ENCODE peak calls at places on chromosomes 4 and X, in seven cellular contexts. One of them, this sample, is unnamed.

GRCh38 chrX:131739823-131740222 is 195.9 kb downstream of the OR13H1 start:
- DNase-seq in IMR-90: no peak
- DNase-seq in mesenchymal stem cell: peak
- DNase-seq in mesendoderm: no peak
- DNase-seq in neuronal stem cell: no peak
- DNase-seq in H9: no peak
- DNase-seq in H1: no peak
- DNase-seq in this sample: peak

GRCh38 chr4:3122081-3122563 is 47.6 kb downstream of the HTT start:
- DNase-seq in IMR-90: peak
- DNase-seq in mesenchymal stem cell: peak
- DNase-seq in mesendoderm: no peak
- DNase-seq in neuronal stem cell: no peak
- DNase-seq in H9: no peak
- DNase-seq in H1: no peak
- DNase-seq in this sample: peak

GRCh38 chr4:19987746-19988145 is 264.0 kb upstream of the SLIT2 start:
- DNase-seq in IMR-90: peak
- DNase-seq in mesenchymal stem cell: peak
- DNase-seq in mesendoderm: no peak
- DNase-seq in neuronal stem cell: no peak
- DNase-seq in H9: no peak
- DNase-seq in H1: no peak
- DNase-seq in this sample: no peak

GRCh38 chrX:71251456-71251973 is 2.4 kb downstream of the ZMYM3 start:
- DNase-seq in IMR-90: no peak
- DNase-seq in mesenchymal stem cell: peak
- DNase-seq in mesendoderm: peak
- DNase-seq in neuronal stem cell: no peak
- DNase-seq in H9: no peak
- DNase-seq in H1: no peak
- DNase-seq in this sample: no peak

GRCh38 chr4:3344596-3344995 is 51.8 kb downstream of the RGS12 start:
- DNase-seq in IMR-90: no peak
- DNase-seq in mesenchymal stem cell: no peak
- DNase-seq in mesendoderm: no peak
- DNase-seq in neuronal stem cell: no peak
- DNase-seq in H9: no peak
- DNase-seq in H1: no peak
- DNase-seq in this sample: no peak

GRCh38 chrX:39652336-39652735 is 445.4 kb downstream of the BCOR start:
- DNase-seq in IMR-90: peak
- DNase-seq in mesenchymal stem cell: no peak
- DNase-seq in mesendoderm: peak
- DNase-seq in neuronal stem cell: no peak
- DNase-seq in H9: peak
- DNase-seq in H1: no peak
- DNase-seq in this sample: no peak

GRCh38 chrX:154136627-154137161 is 7.3 kb upstream of the OPN1LW start:
- DNase-seq in IMR-90: peak
- DNase-seq in mesenchymal stem cell: peak
- DNase-seq in mesendoderm: peak
- DNase-seq in neuronal stem cell: peak
- DNase-seq in H9: peak
- DNase-seq in H1: peak
- DNase-seq in this sample: peak

GRCh38 chrX:100895365-100896075 is 21.4 kb upstream of the NOX1 start:
- DNase-seq in IMR-90: peak
- DNase-seq in mesenchymal stem cell: peak
- DNase-seq in mesendoderm: peak
- DNase-seq in neuronal stem cell: peak
- DNase-seq in H9: peak
- DNase-seq in H1: no peak
- DNase-seq in this sample: peak

GRCh38 chr4:20603671-20604313 is 96.5 kb upstream of the PACRGL start:
- DNase-seq in IMR-90: peak
- DNase-seq in mesenchymal stem cell: peak
- DNase-seq in mesendoderm: no peak
- DNase-seq in neuronal stem cell: no peak
- DNase-seq in H9: no peak
- DNase-seq in H1: no peak
- DNase-seq in this sample: no peak

GRCh38 chr4:24419147-24420034 is 165.0 kb downstream of the DHX15 start:
- DNase-seq in IMR-90: peak
- DNase-seq in mesenchymal stem cell: peak
- DNase-seq in mesendoderm: peak
- DNase-seq in neuronal stem cell: peak
- DNase-seq in H9: peak
- DNase-seq in H1: peak
- DNase-seq in this sample: peak

GRCh38 chr4:48122756-48123155 is 11.3 kb downstream of the TXK start:
- DNase-seq in IMR-90: no peak
- DNase-seq in mesenchymal stem cell: no peak
- DNase-seq in mesendoderm: no peak
- DNase-seq in neuronal stem cell: no peak
- DNase-seq in H9: no peak
- DNase-seq in H1: no peak
- DNase-seq in this sample: no peak

GRCh38 chr4:181541396-181541795 is 701.8 kb upstream of the TENM3 start:
- DNase-seq in IMR-90: peak
- DNase-seq in mesenchymal stem cell: peak
- DNase-seq in mesendoderm: no peak
- DNase-seq in neuronal stem cell: no peak
- DNase-seq in H9: no peak
- DNase-seq in H1: no peak
- DNase-seq in this sample: no peak

GRCh38 chr4:779555-779954 is 46.4 kb downstream of the CPLX1 start:
- DNase-seq in IMR-90: no peak
- DNase-seq in mesenchymal stem cell: no peak
- DNase-seq in mesendoderm: no peak
- DNase-seq in neuronal stem cell: no peak
- DNase-seq in H9: no peak
- DNase-seq in H1: no peak
- DNase-seq in this sample: no peak

GRCh38 chr4:44447563-44448504 is 775 bp downstream of the KCTD8 start:
- DNase-seq in IMR-90: no peak
- DNase-seq in mesenchymal stem cell: peak
- DNase-seq in mesendoderm: peak
- DNase-seq in neuronal stem cell: peak
- DNase-seq in H9: peak
- DNase-seq in H1: no peak
- DNase-seq in this sample: peak

GRCh38 chr4:153220709-153221367 is 16.6 kb downstream of the TRIM2 start:
- DNase-seq in IMR-90: peak
- DNase-seq in mesenchymal stem cell: no peak
- DNase-seq in mesendoderm: no peak
- DNase-seq in neuronal stem cell: no peak
- DNase-seq in H9: no peak
- DNase-seq in H1: no peak
- DNase-seq in this sample: no peak

GRCh38 chr4:74967324-74967723 is 34.4 kb downstream of the PARM1 start:
- DNase-seq in IMR-90: no peak
- DNase-seq in mesenchymal stem cell: no peak
- DNase-seq in mesendoderm: no peak
- DNase-seq in neuronal stem cell: no peak
- DNase-seq in H9: no peak
- DNase-seq in H1: no peak
- DNase-seq in this sample: no peak

GRCh38 chrX:10370976-10371375 is 214.2 kb downstream of the CLCN4 start:
- DNase-seq in IMR-90: no peak
- DNase-seq in mesenchymal stem cell: no peak
- DNase-seq in mesendoderm: no peak
- DNase-seq in neuronal stem cell: no peak
- DNase-seq in H9: no peak
- DNase-seq in H1: no peak
- DNase-seq in this sample: no peak

GRCh38 chrX:1444896-1445480 is 7.7 kb downstream of the ASMTL start:
- DNase-seq in IMR-90: no peak
- DNase-seq in mesenchymal stem cell: no peak
- DNase-seq in mesendoderm: no peak
- DNase-seq in neuronal stem cell: no peak
- DNase-seq in H9: peak
- DNase-seq in H1: no peak
- DNase-seq in this sample: no peak

GRCh38 chrX:72027024-72027913 is 104.4 kb downstream of the RTL5 start:
- DNase-seq in IMR-90: no peak
- DNase-seq in mesenchymal stem cell: no peak
- DNase-seq in mesendoderm: no peak
- DNase-seq in neuronal stem cell: no peak
- DNase-seq in H9: peak
- DNase-seq in H1: no peak
- DNase-seq in this sample: no peak

GRCh38 chr4:152185786-152186540 is 349.9 kb downstream of the FBXW7 start:
- DNase-seq in IMR-90: no peak
- DNase-seq in mesenchymal stem cell: no peak
- DNase-seq in mesendoderm: no peak
- DNase-seq in neuronal stem cell: no peak
- DNase-seq in H9: no peak
- DNase-seq in H1: no peak
- DNase-seq in this sample: no peak

GRCh38 chr4:46945062-46945461 is 36.0 kb upstream of the COX7B2 start:
- DNase-seq in IMR-90: no peak
- DNase-seq in mesenchymal stem cell: peak
- DNase-seq in mesendoderm: no peak
- DNase-seq in neuronal stem cell: no peak
- DNase-seq in H9: no peak
- DNase-seq in H1: no peak
- DNase-seq in this sample: peak

GRCh38 chr4:7255488-7255881 is 63.1 kb downstream of the SORCS2 start:
- DNase-seq in IMR-90: no peak
- DNase-seq in mesenchymal stem cell: no peak
- DNase-seq in mesendoderm: no peak
- DNase-seq in neuronal stem cell: no peak
- DNase-seq in H9: no peak
- DNase-seq in H1: no peak
- DNase-seq in this sample: no peak
- H3K23ac ChIP-seq in IMR-90: no peak
- H3K23ac ChIP-seq in mesenchymal stem cell: no peak
- H3K23ac ChIP-seq in mesendoderm: no peak
- H3K23ac ChIP-seq in neuronal stem cell: no peak
- H3K23ac ChIP-seq in H9: no peak
- H3K23ac ChIP-seq in H1: no peak
- H3K23ac ChIP-seq in this sample: no peak

GRCh38 chrX:149628280-149628679 is 3.3 kb downstream of the TMEM185A start:
- DNase-seq in IMR-90: no peak
- DNase-seq in mesenchymal stem cell: no peak
- DNase-seq in mesendoderm: no peak
- DNase-seq in neuronal stem cell: no peak
- DNase-seq in H9: no peak
- DNase-seq in H1: no peak
- DNase-seq in this sample: no peak

GRCh38 chrX:149630681-149631292 is 805 bp downstream of the TMEM185A start:
- DNase-seq in IMR-90: peak
- DNase-seq in mesenchymal stem cell: peak
- DNase-seq in mesendoderm: no peak
- DNase-seq in neuronal stem cell: no peak
- DNase-seq in H9: no peak
- DNase-seq in H1: no peak
- DNase-seq in this sample: peak

GRCh38 chrX:149631293-149632165 is at the start of gene TMEM185A:
- DNase-seq in IMR-90: peak
- DNase-seq in mesenchymal stem cell: peak
- DNase-seq in mesendoderm: peak
- DNase-seq in neuronal stem cell: peak
- DNase-seq in H9: peak
- DNase-seq in H1: peak
- DNase-seq in this sample: peak

GRCh38 chrX:149629730-149630387 is 1.7 kb downstream of the TMEM185A start:
- DNase-seq in IMR-90: no peak
- DNase-seq in mesenchymal stem cell: no peak
- DNase-seq in mesendoderm: peak
- DNase-seq in neuronal stem cell: no peak
- DNase-seq in H9: no peak
- DNase-seq in H1: no peak
- DNase-seq in this sample: no peak

GRCh38 chrX:149628768-149629167 is 2.8 kb downstream of the TMEM185A start:
- DNase-seq in IMR-90: no peak
- DNase-seq in mesenchymal stem cell: no peak
- DNase-seq in mesendoderm: no peak
- DNase-seq in neuronal stem cell: no peak
- DNase-seq in H9: no peak
- DNase-seq in H1: no peak
- DNase-seq in this sample: no peak
- H3K23ac ChIP-seq in IMR-90: no peak
- H3K23ac ChIP-seq in mesenchymal stem cell: no peak
- H3K23ac ChIP-seq in mesendoderm: no peak
- H3K23ac ChIP-seq in neuronal stem cell: no peak
- H3K23ac ChIP-seq in H9: no peak
- H3K23ac ChIP-seq in H1: no peak
- H3K23ac ChIP-seq in this sample: no peak

GRCh38 chr4:176569301-176569700 is 223.4 kb downstream of the VEGFC start:
- DNase-seq in IMR-90: no peak
- DNase-seq in mesenchymal stem cell: no peak
- DNase-seq in mesendoderm: no peak
- DNase-seq in neuronal stem cell: no peak
- DNase-seq in H9: no peak
- DNase-seq in H1: no peak
- DNase-seq in this sample: no peak
- H3K23ac ChIP-seq in IMR-90: no peak
- H3K23ac ChIP-seq in mesenchymal stem cell: no peak
- H3K23ac ChIP-seq in mesendoderm: no peak
- H3K23ac ChIP-seq in neuronal stem cell: no peak
- H3K23ac ChIP-seq in H9: no peak
- H3K23ac ChIP-seq in H1: no peak
- H3K23ac ChIP-seq in this sample: no peak

GRCh38 chr4:143253156-143253555 is 68.4 kb downstream of the USP38 start:
- DNase-seq in IMR-90: no peak
- DNase-seq in mesenchymal stem cell: no peak
- DNase-seq in mesendoderm: no peak
- DNase-seq in neuronal stem cell: no peak
- DNase-seq in H9: no peak
- DNase-seq in H1: no peak
- DNase-seq in this sample: no peak

GRCh38 chr4:143252478-143252877 is 67.8 kb downstream of the USP38 start:
- DNase-seq in IMR-90: no peak
- DNase-seq in mesenchymal stem cell: no peak
- DNase-seq in mesendoderm: no peak
- DNase-seq in neuronal stem cell: no peak
- DNase-seq in H9: no peak
- DNase-seq in H1: no peak
- DNase-seq in this sample: no peak

GRCh38 chr4:143250617-143251016 is 65.9 kb downstream of the USP38 start:
- DNase-seq in IMR-90: no peak
- DNase-seq in mesenchymal stem cell: no peak
- DNase-seq in mesendoderm: no peak
- DNase-seq in neuronal stem cell: no peak
- DNase-seq in H9: no peak
- DNase-seq in H1: no peak
- DNase-seq in this sample: no peak

GRCh38 chr4:143251348-143251747 is 66.6 kb downstream of the USP38 start:
- DNase-seq in IMR-90: no peak
- DNase-seq in mesenchymal stem cell: no peak
- DNase-seq in mesendoderm: no peak
- DNase-seq in neuronal stem cell: no peak
- DNase-seq in H9: no peak
- DNase-seq in H1: no peak
- DNase-seq in this sample: no peak

DNA sequence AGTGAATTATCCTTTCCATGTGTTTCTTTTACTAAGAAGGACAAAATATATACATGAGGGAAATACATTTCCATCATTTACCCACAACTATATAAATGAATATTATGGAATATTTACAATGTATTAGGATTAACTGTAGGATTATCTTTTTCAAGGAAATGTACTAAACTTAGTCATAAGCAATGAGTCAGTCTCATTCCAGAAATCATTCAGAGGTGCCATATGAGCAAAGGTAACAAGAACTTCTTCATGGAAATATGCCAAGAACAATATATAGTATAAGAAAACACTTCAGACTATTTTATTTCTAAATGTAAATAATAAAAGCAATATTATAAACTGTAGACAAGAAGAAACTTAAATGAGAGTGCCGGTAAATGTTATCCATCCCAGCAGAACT is 67.1 kb downstream of the USP38 start:
- DNase-seq in IMR-90: peak
- DNase-seq in mesenchymal stem cell: no peak
- DNase-seq in mesendoderm: no peak
- DNase-seq in neuronal stem cell: no peak
- DNase-seq in H9: no peak
- DNase-seq in H1: no peak
- DNase-seq in this sample: no peak
- H3K23ac ChIP-seq in IMR-90: no peak
- H3K23ac ChIP-seq in mesenchymal stem cell: no peak
- H3K23ac ChIP-seq in mesendoderm: no peak
- H3K23ac ChIP-seq in neuronal stem cell: no peak
- H3K23ac ChIP-seq in H9: no peak
- H3K23ac ChIP-seq in H1: no peak
- H3K23ac ChIP-seq in this sample: no peak

This sample was measured in trophoblast cell.